ENCODE peak calls at places on chromosome 10, in eight cellular contexts. A is activated CD8-positive, alpha-beta memory T cell treated with anti-CD3 and anti-CD28 coated beads, Interleukin-2, amount 50 U/mL, for 48 hours; N is cardiac muscle cell; I is ELF-1; L is cardiac fibroblast; F is WERI-Rb-1; Q is stimulated activated CD4-positive, alpha-beta T cell treated with anti-CD3 and anti-CD28 coated beads, Interleukin-2, amount 100 ng/mL, for 48 hours; K is GM12865. U is an unnamed sample.

GRCh38 chr10:1684991-1685390 is 52.3 kb downstream of the ADARB2 start:
- DNase-seq in A (no peak), N (no peak), I (no peak), L (no peak), F (no peak), Q (no peak), K (no peak), U (no peak)

GRCh38 chr10:6721964-6722615 is 142.0 kb upstream of the PRKCQ start:
- DNase-seq in A (no peak), N (peak), I (no peak), L (peak), F (no peak), Q (no peak), K (no peak), U (no peak)

GRCh38 chr10:62543566-62543965 is 169.4 kb downstream of the ZNF365 start:
- DNase-seq in A (no peak), N (peak), I (no peak), L (peak), F (no peak), Q (no peak), K (no peak), U (no peak)

GRCh38 chr10:13268841-13269240 is 31.0 kb downstream of the PHYH start:
- DNase-seq in A (no peak), N (peak), I (peak), L (peak), F (no peak), Q (no peak), K (no peak), U (no peak)

GRCh38 chr10:72322280-72323058 is 32.2 kb downstream of the DNAJB12 start:
- DNase-seq in A (peak), N (no peak), I (no peak), L (no peak), F (no peak), Q (no peak), K (no peak), U (no peak)

GRCh38 chr10:121262774-121263406 is 335.4 kb downstream of the FGFR2 start:
- DNase-seq in A (no peak), N (no peak), I (no peak), L (no peak), F (no peak), Q (no peak), K (no peak), U (no peak)

GRCh38 chr10:11430421-11431275 is 180.8 kb downstream of the USP6NL start:
- DNase-seq in A (peak), N (peak), I (no peak), L (no peak), F (no peak), Q (no peak), K (no peak), U (no peak)

GRCh38 chr10:102619281-102619981 is 24.8 kb upstream of the TRIM8 start:
- DNase-seq in A (no peak), N (no peak), I (no peak), L (no peak), F (no peak), Q (no peak), K (no peak), U (no peak)

GRCh38 chr10:19209319-19209718 is 160.7 kb downstream of the MALRD1 start:
- DNase-seq in A (no peak), N (no peak), I (no peak), L (no peak), F (no peak), Q (no peak), K (no peak), U (no peak)

GRCh38 chr10:115980470-115980869 is 292.5 kb downstream of the GFRA1 start:
- DNase-seq in A (no peak), N (no peak), I (no peak), L (no peak), F (no peak), Q (no peak), K (no peak), U (no peak)

GRCh38 chr10:71525721-71526120 is 129.0 kb downstream of the CDH23 start:
- DNase-seq in A (no peak), N (no peak), I (no peak), L (no peak), F (no peak), Q (no peak), K (no peak), U (no peak)

GRCh38 chr10:123309740-123310139 is 155.5 kb downstream of the BUB3 start:
- DNase-seq in A (no peak), N (peak), I (no peak), L (peak), F (no peak), Q (no peak), K (no peak), U (no peak)

GRCh38 chr10:104337985-104338735 is at the start of gene ITPRIP:
- DNase-seq in A (peak), N (peak), I (peak), L (peak), F (peak), Q (peak), K (peak), U (peak)

GRCh38 chr10:121596668-121597503 is 1.4 kb downstream of the FGFR2 start:
- DNase-seq in A (no peak), N (peak), I (peak), L (peak), F (peak), Q (no peak), K (no peak), U (peak)

GRCh38 chr10:29681700-29682444 is 47.1 kb upstream of the SVIL start:
- DNase-seq in A (no peak), N (no peak), I (no peak), L (no peak), F (no peak), Q (peak), K (peak), U (no peak)

GRCh38 chr10:88019753-88020152 is 156.3 kb downstream of the PTEN start:
- DNase-seq in A (no peak), N (no peak), I (no peak), L (no peak), F (no peak), Q (no peak), K (no peak), U (no peak)

GRCh38 chr10:62492012-62492869 is 118.1 kb downstream of the ZNF365 start:
- DNase-seq in A (no peak), N (peak), I (no peak), L (peak), F (no peak), Q (no peak), K (peak), U (peak)

GRCh38 chr10:110556993-110557601 is 10.4 kb upstream of the SMC3 start:
- DNase-seq in A (peak), N (peak), I (peak), L (peak), F (peak), Q (peak), K (peak), U (peak)

GRCh38 chr10:79146611-79147130 is 77.9 kb downstream of the ZMIZ1 start:
- DNase-seq in A (no peak), N (no peak), I (no peak), L (no peak), F (no peak), Q (no peak), K (no peak), U (no peak)

GRCh38 chr10:59036311-59037017 is 140.0 kb upstream of the PHYHIPL start:
- DNase-seq in A (no peak), N (no peak), I (no peak), L (no peak), F (no peak), Q (no peak), K (peak), U (no peak)

GRCh38 chr10:60846173-60846572 is 67.9 kb downstream of the CDK1 start:
- DNase-seq in A (no peak), N (peak), I (peak), L (peak), F (peak), Q (no peak), K (no peak), U (no peak)

GRCh38 chr10:27437775-27438174 is 66.3 kb upstream of the RAB18 start:
- DNase-seq in A (no peak), N (no peak), I (no peak), L (no peak), F (no peak), Q (no peak), K (no peak), U (no peak)

GRCh38 chr10:19843487-19843886 is 27.3 kb downstream of the PLXDC2 start:
- DNase-seq in A (no peak), N (peak), I (no peak), L (peak), F (no peak), Q (no peak), K (no peak), U (no peak)

U was measured in NCI-H526.